ENCODE peak calls at places on chromosomes 16 and 17, in eight cellular contexts. M is hepatic stellate cell; F is HCEC 1CT; S is lower lobe of right lung; X is NCI-H1436; D is AG04450; Q is stimulated activated CD4-positive, alpha-beta T cell treated with anti-CD3 and anti-CD28 coated beads, Interleukin-15, amount 100 ng/mL, for 1 hour; P is SW480. U is an unnamed sample.

GRCh38 chr17:4998666-4999428 is 1.1 kb downstream of the KIF1C start:
- DNase-seq in M (no peak), F (no peak), S (peak), X (no peak), D (no peak), Q (no peak), P (no peak), U (no peak)

GRCh38 chr16:58329147-58329546 is 34.3 kb upstream of the PRSS54 start:
- DNase-seq in M (no peak), F (peak), S (no peak), X (no peak), D (no peak), Q (no peak), P (peak), U (no peak)

GRCh38 chr16:47924950-47925349 is 230.8 kb downstream of the ABCC12 start:
- DNase-seq in M (no peak), F (no peak), S (no peak), X (no peak), D (no peak), Q (no peak), P (no peak), U (no peak)

GRCh38 chr17:32310927-32311568 is 30.9 kb downstream of the C17orf75 start:
- DNase-seq in M (peak), F (no peak), S (no peak), X (no peak), D (no peak), Q (no peak), P (peak), U (peak)

GRCh38 chr16:28597692-28598261 is 927 bp upstream of the SULT1A2 start:
- DNase-seq in M (no peak), F (no peak), S (peak), X (no peak), D (no peak), Q (no peak), P (peak), U (peak)

GRCh38 chr16:2985457-2985856 is 5.2 kb upstream of the PKMYT1 start:
- DNase-seq in M (no peak), F (no peak), S (no peak), X (no peak), D (no peak), Q (no peak), P (no peak), U (no peak)

GRCh38 chr16:66295761-66296546 is 70.5 kb upstream of the CDH5 start:
- DNase-seq in M (no peak), F (no peak), S (no peak), X (no peak), D (no peak), Q (no peak), P (no peak), U (no peak)

GRCh38 chr17:3542410-3543088 is 15.1 kb downstream of the TRPV3 start:
- DNase-seq in M (no peak), F (no peak), S (no peak), X (no peak), D (no peak), Q (no peak), P (no peak), U (no peak)

GRCh38 chr17:47719411-47720152 is 13.5 kb upstream of the TBX21 start:
- DNase-seq in M (peak), F (peak), S (no peak), X (no peak), D (peak), Q (no peak), P (peak), U (no peak)

GRCh38 chr16:71626018-71626857 is at the start of gene MARVELD3:
- DNase-seq in M (no peak), F (no peak), S (peak), X (peak), D (no peak), Q (no peak), P (peak), U (no peak)

GRCh38 chr17:77441130-77441920 is 300.6 kb downstream of the SEC14L1 start:
- DNase-seq in M (no peak), F (no peak), S (no peak), X (peak), D (no peak), Q (peak), P (peak), U (no peak)

GRCh38 chr16:73172621-73173312 is 124.8 kb upstream of the ZFHX3 start:
- DNase-seq in M (peak), F (peak), S (peak), X (no peak), D (peak), Q (no peak), P (no peak), U (peak)

GRCh38 chr17:37841232-37841631 is 83.0 kb upstream of the TBC1D3K start:
- DNase-seq in M (no peak), F (no peak), S (no peak), X (no peak), D (no peak), Q (no peak), P (no peak), U (no peak)

GRCh38 chr17:68446626-68447041 is 10.7 kb downstream of the WIPI1 start:
- DNase-seq in M (no peak), F (no peak), S (no peak), X (no peak), D (no peak), Q (no peak), P (no peak), U (peak)

GRCh38 chr17:76366247-76366646 is 12.5 kb upstream of the PRPSAP1 start:
- DNase-seq in M (no peak), F (no peak), S (no peak), X (no peak), D (no peak), Q (no peak), P (no peak), U (no peak)

GRCh38 chr16:72221216-72221995 is 49.5 kb upstream of the PMFBP1 start:
- DNase-seq in M (no peak), F (peak), S (no peak), X (no peak), D (no peak), Q (no peak), P (no peak), U (no peak)

U was measured in SK-N-DZ.